ENCODE peak calls at places on chromosomes 16 and 17, in four cellular contexts. A, P, B and F are unnamed samples.

GRCh38 chr17:75501378-75502071 is 13.8 kb downstream of the CASKIN2 start:
- DNase-seq in A (no peak), P (no peak), B (no peak), F (no peak)

GRCh38 chr17:2893422-2893914 is 97.2 kb downstream of the RAP1GAP2 start:
- DNase-seq in A (no peak), P (no peak), B (no peak), F (no peak)

GRCh38 chr16:85582177-85582888 is 30.8 kb upstream of the GSE1 start:
- DNase-seq in A (no peak), P (no peak), B (no peak), F (no peak)

GRCh38 chr16:48353565-48354163 is 31.5 kb downstream of the SIAH1 start:
- DNase-seq in A (peak; percentile 76), P (peak; percentile 81), B (peak; percentile 37), F (peak; percentile 78)

GRCh38 chr17:77215281-77215680 is 74.5 kb downstream of the SEC14L1 start:
- DNase-seq in A (no peak), P (no peak), B (no peak), F (no peak)

GRCh38 chr17:40582328-40582901 is 17.1 kb upstream of the CCR7 start:
- DNase-seq in A (no peak), P (no peak), B (peak; percentile 99), F (no peak)

GRCh38 chr17:82064433-82065192 is 991 bp downstream of the DUS1L start:
- DNase-seq in A (no peak), P (no peak), B (no peak), F (peak; percentile 38)

GRCh38 chr17:34351041-34351575 is 5.2 kb upstream of the CCL13 start:
- DNase-seq in A (no peak), P (no peak), B (no peak), F (no peak)

GRCh38 chr16:57306676-57307341 is 22.3 kb upstream of the PLLP start:
- DNase-seq in A (no peak), P (no peak), B (no peak), F (no peak)

GRCh38 chr17:31877911-31878702 is 19.1 kb upstream of the COPRS start:
- DNase-seq in A (no peak), P (no peak), B (no peak), F (no peak)

GRCh38 chr17:32870969-32871368 is 6.0 kb downstream of the MYO1D start:
- DNase-seq in A (no peak), P (no peak), B (no peak), F (no peak)

GRCh38 chr16:30416624-30417298 is 9.4 kb downstream of the ZNF771 start:
- DNase-seq in A (no peak), P (no peak), B (no peak), F (no peak)

GRCh38 chr17:19747159-19747719 is 859 bp downstream of the ALDH3A1 start:
- DNase-seq in A (no peak), P (no peak), B (no peak), F (no peak)

GRCh38 chr16:49846800-49847199 is 9.1 kb downstream of the ZNF423 start:
- DNase-seq in A (no peak), P (no peak), B (no peak), F (no peak)

GRCh38 chr17:17387461-17388362 is 84.5 kb downstream of the NT5M start:
- DNase-seq in A (peak; percentile 52), P (peak; percentile 75), B (no peak), F (peak; percentile 77)

GRCh38 chr16:2595376-2596200 is 57.8 kb downstream of the PDPK1 start:
- DNase-seq in A (no peak), P (no peak), B (no peak), F (no peak)

GRCh38 chr17:40168262-40168832 is 8.9 kb upstream of the RAPGEFL1 start:
- DNase-seq in A (peak; percentile 44), P (peak; percentile 77), B (peak; percentile 15), F (peak; percentile 77)

GRCh38 chr16:56936491-56936890 is 4.5 kb downstream of the HERPUD1 start:
- DNase-seq in A (no peak), P (no peak), B (no peak), F (no peak)

GRCh38 chr16:85185281-85185680 is 73.0 kb upstream of the CIBAR2 start:
- DNase-seq in A (no peak), P (no peak), B (no peak), F (no peak)

GRCh38 chr17:17119533-17119932 is 77.3 kb downstream of the MPRIP start:
- DNase-seq in A (no peak), P (no peak), B (peak; percentile 11), F (no peak)

GRCh38 chr16:88015806-88016140 is 64.5 kb downstream of the BANP start:
- DNase-seq in A (no peak), P (no peak), B (no peak), F (no peak)

GRCh38 chr16:63612462-63613227 is 1509.2 kb downstream of the CDH11 start:
- DNase-seq in A (no peak), P (no peak), B (no peak), F (no peak)

GRCh38 chr16:90022209-90023077 is 3.2 kb upstream of the DBNDD1 start:
- DNase-seq in A (peak; percentile 90), P (peak; percentile 90), B (peak; percentile 62), F (peak; percentile 92)

GRCh38 chr16:84741351-84741791 is 41.6 kb downstream of the USP10 start:
- DNase-seq in A (no peak), P (no peak), B (no peak), F (no peak)

DNA sequence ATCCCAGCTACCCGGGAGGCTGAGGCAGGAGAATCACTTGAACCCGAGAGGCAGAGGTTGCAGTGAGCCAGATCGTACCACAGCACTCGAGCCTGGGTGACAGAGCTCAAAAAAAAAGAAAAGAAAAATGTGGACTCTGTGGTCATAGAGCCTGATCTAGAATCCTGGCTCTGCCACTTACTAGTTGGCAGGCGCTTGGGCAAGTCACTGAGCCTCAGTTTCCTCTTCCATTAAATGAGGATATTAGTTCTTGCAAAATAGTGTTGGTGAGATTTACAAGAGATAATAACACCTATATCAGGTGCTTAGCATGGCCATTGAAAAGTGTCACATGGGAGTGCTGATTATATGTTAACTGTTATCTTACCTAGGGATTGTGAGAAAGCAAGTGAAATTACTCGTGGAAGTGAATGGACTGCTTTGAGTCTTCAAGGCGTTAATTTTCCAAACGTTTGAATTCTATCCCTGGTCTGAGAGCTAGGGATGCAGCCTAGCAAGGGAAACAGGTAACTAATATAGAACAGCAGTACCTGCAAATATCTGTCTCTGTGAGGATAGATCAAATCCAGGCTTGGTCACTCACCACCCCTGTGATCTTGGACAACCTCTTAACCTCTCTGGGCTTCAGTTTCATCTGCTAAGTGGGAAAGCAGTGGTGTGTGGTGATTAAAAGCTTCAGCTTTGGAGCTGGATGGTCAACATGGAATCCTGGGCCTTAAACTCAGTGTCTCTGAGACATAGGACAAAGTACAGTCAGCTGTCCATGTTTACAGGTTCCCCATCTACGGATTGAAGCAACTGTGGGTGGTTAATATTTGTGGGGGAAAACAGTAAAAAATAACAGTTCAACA is 953 bp upstream of the NSMCE1 start:
- DNase-seq in A (no peak), P (no peak), B (no peak), F (peak; percentile 70)
- TF ChIP-seq MYC in A (no peak), P (no peak), B (no peak), F (no peak)

GRCh38 chr16:27549857-27550581 is at the start of the genes GTF3C1 and KATNIP:
- DNase-seq in A (peak; percentile 100), P (peak; percentile 100), B (peak; percentile 90), F (peak; percentile 98)
- TF ChIP-seq EP300 in A (no peak), P (no peak), B (no peak), F (no peak)

DNA sequence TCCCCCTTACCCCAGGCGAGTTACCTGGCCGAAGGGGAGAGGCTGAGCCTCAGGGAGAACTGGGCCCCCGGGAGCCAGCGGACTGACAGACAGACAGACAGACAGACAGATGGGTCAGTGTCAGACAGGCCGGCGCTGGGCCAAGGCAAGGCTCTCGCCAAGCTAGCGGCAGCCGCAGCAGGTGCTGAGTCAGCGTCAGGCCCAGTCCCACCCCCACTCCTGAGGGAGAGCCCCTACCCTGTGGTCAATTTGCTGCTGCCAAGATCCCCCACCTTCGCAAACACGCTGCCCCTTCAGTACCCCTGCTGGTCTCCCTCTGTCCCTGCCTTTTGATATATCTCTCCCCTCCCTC is 1.5 kb downstream of the FGF11 start:
- DNase-seq in A (peak; percentile 52), P (no peak), B (no peak), F (no peak)
- TF ChIP-seq MYC in A (no peak), P (no peak), B (no peak), F (no peak)

GRCh38 chr17:28993645-28994426 is 12.0 kb downstream of the SEZ6 start:
- DNase-seq in A (no peak), P (no peak), B (no peak), F (no peak)

GRCh38 chr17:28996554-28997096 is 9.2 kb downstream of the SEZ6 start:
- DNase-seq in A (no peak), P (no peak), B (no peak), F (peak; percentile 45)

GRCh38 chr17:28999216-28999615 is 6.6 kb downstream of the SEZ6 start:
- DNase-seq in A (no peak), P (no peak), B (no peak), F (no peak)

GRCh38 chr17:28993013-28993600 is 12.7 kb downstream of the SEZ6 start:
- DNase-seq in A (no peak), P (peak; percentile 32), B (no peak), F (no peak)

GRCh38 chr17:28997811-28998210 is 8.0 kb downstream of the SEZ6 start:
- DNase-seq in A (no peak), P (no peak), B (no peak), F (no peak)
- TF ChIP-seq EP300 in A (no peak), P (no peak), B (no peak), F (no peak)

DNA sequence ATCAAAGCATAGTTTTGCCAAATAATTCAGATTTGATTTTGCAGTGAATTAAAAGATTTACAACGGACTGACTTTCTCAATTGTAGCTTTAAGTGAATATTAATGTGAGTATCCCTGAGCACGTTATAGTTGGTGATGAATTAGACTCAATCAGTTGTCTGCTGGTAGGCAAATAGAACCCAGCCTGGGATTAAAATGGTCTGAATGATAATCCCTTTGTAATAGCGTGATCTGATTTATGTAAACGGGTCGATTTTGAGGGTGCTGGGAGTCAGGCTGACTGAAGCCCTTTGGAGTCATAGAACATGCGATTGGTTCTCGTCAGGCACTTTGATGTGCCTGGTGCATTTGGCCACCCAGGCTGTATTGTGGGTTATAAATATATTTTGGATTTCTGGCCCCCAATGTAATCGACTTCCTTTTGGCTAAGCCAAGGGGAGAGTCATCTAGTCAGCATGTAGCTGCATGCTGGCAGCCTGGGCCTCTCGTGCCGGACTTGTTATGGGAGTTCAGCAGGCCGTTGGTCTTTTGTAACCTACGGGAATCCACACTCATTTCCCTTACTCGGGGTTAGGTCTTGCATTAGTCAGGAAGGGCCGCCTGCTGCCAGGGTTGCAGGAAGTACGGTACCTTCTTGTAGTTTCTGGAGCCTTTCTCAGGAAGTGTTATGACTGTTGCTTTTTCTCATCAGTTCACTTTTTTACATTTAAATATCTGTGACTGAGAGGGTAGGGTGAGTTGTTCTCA is 5.4 kb downstream of the PGS1 start:
- DNase-seq in A (no peak), P (no peak), B (peak; percentile 74), F (no peak)
- TF ChIP-seq MYC in A (no peak), P (no peak), B (no peak), F (no peak)

DNA sequence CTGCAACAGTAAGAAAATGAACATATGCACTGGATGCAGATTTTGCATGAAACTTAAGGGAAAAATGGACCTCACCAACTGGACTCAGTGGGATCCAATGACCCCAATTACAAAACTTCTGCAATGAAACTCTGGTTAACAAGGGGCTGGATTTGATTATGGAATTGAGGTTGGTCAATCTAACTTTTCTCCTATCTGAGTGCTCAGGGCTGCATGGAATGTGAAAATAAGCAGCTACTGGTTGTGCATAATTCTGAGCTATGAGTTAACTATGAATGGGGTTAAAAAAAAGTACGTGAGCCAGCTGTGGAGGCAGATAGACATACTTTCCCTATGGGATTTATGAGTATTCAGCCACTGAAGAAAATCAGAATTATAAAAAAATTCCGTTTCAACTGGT is 9.2 kb downstream of the FAM20A start:
- DNase-seq in A (no peak), P (no peak), B (no peak), F (no peak)
- TF ChIP-seq EP300 in A (no peak), P (no peak), B (no peak), F (no peak)